ENCODE peak calls at places on chromosomes 16 and 17, in five cellular contexts. U, W, M, J and A are unnamed samples.

GRCh38 chr16:8565498-8565897 is 24.8 kb downstream of the TMEM114 start:
- DNase-seq in U (no peak), W (no peak), M (no peak), J (no peak), A (no peak)

GRCh38 chr16:1431497-1432270 is 806 bp downstream of the PERCC1 start:
- DNase-seq in U (no peak), W (no peak), M (no peak), J (no peak), A (no peak)

GRCh38 chr16:55543470-55543869 is 23.0 kb upstream of the CAPNS2 start:
- DNase-seq in U (no peak), W (no peak), M (no peak), J (no peak), A (no peak)

GRCh38 chr16:89201467-89202377 is 1.4 kb upstream of the SLC22A31 start:
- DNase-seq in U (no peak), W (peak; percentile 52), M (peak; percentile 60), J (peak; percentile 55), A (peak; percentile 73)

GRCh38 chr17:57006040-57006439 is 28.1 kb downstream of the SCPEP1 start:
- DNase-seq in U (no peak), W (no peak), M (no peak), J (no peak), A (no peak)

GRCh38 chr17:59617141-59617757 is 2.4 kb upstream of the CLTC start:
- DNase-seq in U (no peak), W (no peak), M (no peak), J (peak; percentile 27), A (no peak)

GRCh38 chr16:89565506-89566372 is 5.3 kb downstream of the RPL13 start:
- DNase-seq in U (no peak), W (no peak), M (peak; percentile 46), J (peak; percentile 48), A (peak; percentile 43)

GRCh38 chr17:12911241-12911640 is 106.6 kb downstream of the ELAC2 start:
- DNase-seq in U (no peak), W (no peak), M (no peak), J (no peak), A (no peak)

GRCh38 chr17:9769036-9769695 is 22.2 kb downstream of the DHRS7C start:
- DNase-seq in U (no peak), W (no peak), M (no peak), J (no peak), A (no peak)

GRCh38 chr17:5837055-5837491 is 233.1 kb upstream of the WSCD1 start:
- DNase-seq in U (no peak), W (no peak), M (no peak), J (no peak), A (no peak)

GRCh38 chr16:86507173-86508027 is 2.9 kb upstream of the FOXF1 start:
- DNase-seq in U (no peak), W (no peak), M (no peak), J (no peak), A (no peak)

GRCh38 chr16:22284637-22285515 is 12.3 kb upstream of the POLR3E start:
- DNase-seq in U (no peak), W (no peak), M (no peak), J (no peak), A (no peak)

GRCh38 chr16:10081201-10081940 is 100.9 kb downstream of the GRIN2A start:
- DNase-seq in U (no peak), W (no peak), M (no peak), J (no peak), A (no peak)

GRCh38 chr17:39009471-39010085 is 42.4 kb upstream of the FBXO47 start:
- DNase-seq in U (no peak), W (no peak), M (no peak), J (no peak), A (no peak)

GRCh38 chr17:75155191-75155601 is 884 bp upstream of the JPT1 start:
- DNase-seq in U (no peak), W (no peak), M (no peak), J (no peak), A (no peak)

GRCh38 chr17:77581480-77581879 is 377.0 kb upstream of the TNRC6C start:
- DNase-seq in U (peak; percentile 34), W (no peak), M (no peak), J (no peak), A (no peak)

GRCh38 chr16:48366165-48367093 is 18.8 kb downstream of the SIAH1 start:
- DNase-seq in U (peak; percentile 89), W (peak; percentile 9), M (peak; percentile 64), J (peak; percentile 94), A (peak; percentile 69)

GRCh38 chr17:49038544-49038943 is 41.4 kb downstream of the IGF2BP1 start:
- DNase-seq in U (no peak), W (no peak), M (no peak), J (no peak), A (no peak)

GRCh38 chr16:58499615-58500328 is at the start of gene NDRG4:
- DNase-seq in U (peak; percentile 14), W (no peak), M (no peak), J (peak; percentile 32), A (peak; percentile 61)

GRCh38 chr17:7220593-7221280 is 999 bp downstream of the ACADVL start:
- DNase-seq in U (no peak), W (no peak), M (peak; percentile 51), J (peak; percentile 75), A (peak; percentile 38)

GRCh38 chr16:17301593-17302135 is 169.1 kb downstream of the XYLT1 start:
- DNase-seq in U (no peak), W (no peak), M (no peak), J (no peak), A (no peak)

GRCh38 chr17:2468270-2468669 is 43.4 kb downstream of the METTL16 start:
- DNase-seq in U (peak; percentile 62), W (no peak), M (no peak), J (no peak), A (no peak)

GRCh38 chr17:77497578-77497934 is 356.8 kb downstream of the SEC14L1 start:
- DNase-seq in U (no peak), W (no peak), M (no peak), J (no peak), A (no peak)

GRCh38 chr17:7673239-7673638 is 14.1 kb downstream of the TP53 start:
- DNase-seq in U (no peak), W (no peak), M (no peak), J (peak; percentile 32), A (no peak)

GRCh38 chr16:21708533-21709115 is 44.9 kb downstream of the OTOA start:
- DNase-seq in U (peak; percentile 17), W (peak; percentile 76), M (peak; percentile 81), J (peak; percentile 74), A (peak; percentile 65)

GRCh38 chr17:50055055-50055425 is 870 bp upstream of the ITGA3 start:
- DNase-seq in U (no peak), W (no peak), M (peak; percentile 15), J (peak; percentile 17), A (peak; percentile 31)

GRCh38 chr16:74896389-74897370 is 88.2 kb downstream of the WDR59 start:
- DNase-seq in U (peak; percentile 18), W (no peak), M (no peak), J (no peak), A (no peak)